ENCODE peak calls at places on chromosomes 11 and 22, in five cellular contexts. E, J, Z, C and U are unnamed samples.

GRCh38 chr11:67060111-67060522 is 3.5 kb downstream of the RHOD start:
- DNase-seq in E (no peak), J (no peak), Z (no peak), C (peak; percentile 65), U (no peak)

GRCh38 chr11:10294289-10294953 is 402 bp upstream of the SBF2 start:
- DNase-seq in E (peak; percentile 59), J (peak; percentile 52), Z (peak; percentile 60), C (peak; percentile 59), U (no peak)

GRCh38 chr11:76801736-76802135 is 18.6 kb downstream of the TSKU start:
- DNase-seq in E (no peak), J (no peak), Z (no peak), C (no peak), U (peak; percentile 82)

GRCh38 chr22:26295583-26296126 is 126.4 kb downstream of the SEZ6L start:
- DNase-seq in E (no peak), J (no peak), Z (no peak), C (no peak), U (no peak)

GRCh38 chr22:47207846-47208554 is 445.6 kb downstream of the TBC1D22A start:
- DNase-seq in E (no peak), J (no peak), Z (no peak), C (no peak), U (no peak)

GRCh38 chr11:7569044-7569443 is 55.2 kb downstream of the PPFIBP2 start:
- DNase-seq in E (no peak), J (no peak), Z (no peak), C (no peak), U (peak; percentile 73)

GRCh38 chr11:30485222-30485621 is 100.9 kb downstream of the MPPED2 start:
- DNase-seq in E (no peak), J (no peak), Z (no peak), C (no peak), U (no peak)

GRCh38 chr11:129989437-129989836 is 13.2 kb downstream of the PRDM10 start:
- DNase-seq in E (no peak), J (no peak), Z (no peak), C (no peak), U (no peak)

GRCh38 chr11:126522152-126522551 is 166.7 kb downstream of the ST3GAL4 start:
- DNase-seq in E (no peak), J (no peak), Z (no peak), C (no peak), U (no peak)

GRCh38 chr22:18031670-18032454 is 7.5 kb upstream of the MICAL3 start:
- DNase-seq in E (no peak), J (no peak), Z (peak; percentile 78), C (peak; percentile 98), U (no peak)

GRCh38 chr22:28910575-28911278 is 27.4 kb downstream of the ZNRF3 start:
- DNase-seq in E (no peak), J (no peak), Z (no peak), C (no peak), U (no peak)

DNA sequence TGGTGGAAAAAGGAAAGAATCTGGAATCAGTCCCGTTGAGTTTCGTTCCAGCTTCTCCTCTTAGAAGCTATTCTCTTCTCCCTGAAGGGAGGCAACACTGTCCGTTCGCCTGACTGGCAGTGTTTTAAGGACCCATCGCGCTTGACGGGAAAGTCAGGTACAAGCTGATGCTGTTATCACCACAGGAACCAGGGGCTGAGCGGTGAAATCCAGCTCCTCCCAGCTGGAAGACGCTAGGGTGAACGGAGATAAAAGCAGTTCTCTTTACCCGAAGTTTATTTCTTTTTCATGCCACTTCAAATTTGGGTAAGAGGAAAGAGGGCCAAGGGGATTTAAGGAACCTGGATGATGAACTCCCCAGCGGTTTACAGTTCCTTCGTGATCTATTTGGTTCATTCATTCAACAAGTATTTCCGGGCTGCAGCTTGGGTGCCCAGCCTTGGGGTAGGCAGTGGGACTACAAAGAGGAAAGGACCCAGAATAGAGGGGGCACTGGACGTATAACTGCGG is 551 bp upstream of the DEUP1 start:
- DNase-seq in E (peak; percentile 43), J (no peak), Z (no peak), C (no peak), U (no peak)
- H3K4me3 ChIP-seq in E (peak overlapping the region; percentile 46), J (no peak overlapping the region), Z (no peak overlapping the region), C (no peak overlapping the region), U (no peak overlapping the region)

GRCh38 chr11:1108246-1108900 is 33.7 kb downstream of the MUC2 start:
- DNase-seq in E (no peak), J (no peak), Z (no peak), C (no peak), U (no peak)
- H3K4me3 ChIP-seq in E (no peak overlapping the region), J (no peak overlapping the region), Z (no peak overlapping the region), C (no peak overlapping the region), U (no peak overlapping the region)

GRCh38 chr11:313304-313786 is 495 bp upstream of the IFITM1 start:
- DNase-seq in E (no peak), J (no peak), Z (no peak), C (no peak), U (no peak)

GRCh38 chr11:315051-315481 is 1.2 kb downstream of the IFITM1 start:
- DNase-seq in E (no peak), J (no peak), Z (no peak), C (no peak), U (no peak)

GRCh38 chr11:313787-314547 is at the start of gene IFITM1:
- DNase-seq in E (peak; percentile 60), J (peak; percentile 53), Z (no peak), C (peak; percentile 68), U (no peak)

GRCh38 chr11:309558-309855 is 1.9 kb downstream of the IFITM2 start:
- DNase-seq in E (no peak), J (no peak), Z (no peak), C (no peak), U (no peak)

GRCh38 chr11:312092-312816 is 1.6 kb upstream of the IFITM1 start:
- DNase-seq in E (no peak), J (no peak), Z (no peak), C (no peak), U (no peak)
- H3K4me3 ChIP-seq in E (no peak overlapping the region), J (peak overlapping the region; percentile 29), Z (no peak overlapping the region), C (no peak overlapping the region), U (no peak overlapping the region)

GRCh38 chr11:27218498-27219038 is 144.4 kb downstream of the CCDC34 start:
- DNase-seq in E (no peak), J (no peak), Z (no peak), C (peak; percentile 24), U (no peak)
- H3K4me3 ChIP-seq in E (peak overlapping the region; percentile 60), J (no peak overlapping the region), Z (no peak overlapping the region), C (no peak overlapping the region), U (no peak overlapping the region)